ENCODE peak calls at places on chromosomes 13 and 19, in six cellular contexts. I, U, H, A, J and B are unnamed samples. For H3K4me1, the result is how much of the 10 kb centered on the place peaks cover.

GRCh38 chr19:49042177-49042576 is 1.5 kb upstream of the CGB5 start:
- DNase-seq in I (no peak), U (no peak), H (no peak), A (no peak), J (no peak), B (no peak)

GRCh38 chr13:99884913-99885312 is 86.7 kb downstream of the ZIC5 start:
- DNase-seq in I (no peak), U (no peak), H (no peak), A (no peak), J (no peak), B (no peak)

GRCh38 chr19:35869327-35870123 is 1.2 kb downstream of the APLP1 start:
- DNase-seq in I (peak), U (peak), H (peak), A (peak), J (peak), B (peak)

GRCh38 chr19:45569619-45570421 is 14.8 kb downstream of the OPA3 start:
- DNase-seq in I (peak), U (peak), H (peak), A (peak), J (peak), B (peak)

GRCh38 chr13:72541674-72542073 is 185.8 kb downstream of the MZT1 start:
- DNase-seq in I (no peak), U (no peak), H (no peak), A (no peak), J (no peak), B (no peak)

GRCh38 chr13:73450583-73450982 is 391.8 kb downstream of the KLF5 start:
- DNase-seq in I (no peak), U (no peak), H (no peak), A (no peak), J (no peak), B (no peak)

GRCh38 chr13:30700364-30700763 is 35.0 kb upstream of the ALOX5AP start:
- DNase-seq in I (no peak), U (no peak), H (peak), A (no peak), J (no peak), B (no peak)

GRCh38 chr13:111116830-111117229 is 1.7 kb downstream of the ARHGEF7 start:
- DNase-seq in I (no peak), U (no peak), H (no peak), A (no peak), J (no peak), B (no peak)

GRCh38 chr13:34357435-34358232 is 539.7 kb downstream of the RFC3 start:
- DNase-seq in I (no peak), U (no peak), H (no peak), A (no peak), J (no peak), B (no peak)

GRCh38 chr19:51525731-51526130 is 5.7 kb downstream of the SIGLEC6 start:
- DNase-seq in I (no peak), U (no peak), H (no peak), A (no peak), J (no peak), B (no peak)

GRCh38 chr19:8665468-8666213 is 33.0 kb downstream of the ACTL9 start:
- DNase-seq in I (no peak), U (no peak), H (no peak), A (no peak), J (no peak), B (no peak)

GRCh38 chr13:53201454-53202225 is 173.0 kb downstream of the OLFM4 start:
- DNase-seq in I (peak), U (no peak), H (no peak), A (peak), J (peak), B (peak)

GRCh38 chr13:50677687-50678463 is 165.6 kb downstream of the DLEU7 start:
- DNase-seq in I (no peak), U (no peak), H (no peak), A (no peak), J (no peak), B (no peak)

GRCh38 chr19:11187409-11187808 is 9.9 kb downstream of the KANK2 start:
- DNase-seq in I (no peak), U (no peak), H (no peak), A (no peak), J (no peak), B (no peak)

GRCh38 chr19:46475976-46476375 is 4.6 kb upstream of the PNMA8A start:
- DNase-seq in I (no peak), U (no peak), H (no peak), A (no peak), J (no peak), B (no peak)

GRCh38 chr19:47609885-47610545 is 1.1 kb downstream of the BICRA start:
- DNase-seq in I (peak), U (no peak), H (peak), A (peak), J (peak), B (peak)
- H3K27ac ChIP-seq in I (peak), U (peak), H (peak), A (peak), J (peak), B (peak)

DNA sequence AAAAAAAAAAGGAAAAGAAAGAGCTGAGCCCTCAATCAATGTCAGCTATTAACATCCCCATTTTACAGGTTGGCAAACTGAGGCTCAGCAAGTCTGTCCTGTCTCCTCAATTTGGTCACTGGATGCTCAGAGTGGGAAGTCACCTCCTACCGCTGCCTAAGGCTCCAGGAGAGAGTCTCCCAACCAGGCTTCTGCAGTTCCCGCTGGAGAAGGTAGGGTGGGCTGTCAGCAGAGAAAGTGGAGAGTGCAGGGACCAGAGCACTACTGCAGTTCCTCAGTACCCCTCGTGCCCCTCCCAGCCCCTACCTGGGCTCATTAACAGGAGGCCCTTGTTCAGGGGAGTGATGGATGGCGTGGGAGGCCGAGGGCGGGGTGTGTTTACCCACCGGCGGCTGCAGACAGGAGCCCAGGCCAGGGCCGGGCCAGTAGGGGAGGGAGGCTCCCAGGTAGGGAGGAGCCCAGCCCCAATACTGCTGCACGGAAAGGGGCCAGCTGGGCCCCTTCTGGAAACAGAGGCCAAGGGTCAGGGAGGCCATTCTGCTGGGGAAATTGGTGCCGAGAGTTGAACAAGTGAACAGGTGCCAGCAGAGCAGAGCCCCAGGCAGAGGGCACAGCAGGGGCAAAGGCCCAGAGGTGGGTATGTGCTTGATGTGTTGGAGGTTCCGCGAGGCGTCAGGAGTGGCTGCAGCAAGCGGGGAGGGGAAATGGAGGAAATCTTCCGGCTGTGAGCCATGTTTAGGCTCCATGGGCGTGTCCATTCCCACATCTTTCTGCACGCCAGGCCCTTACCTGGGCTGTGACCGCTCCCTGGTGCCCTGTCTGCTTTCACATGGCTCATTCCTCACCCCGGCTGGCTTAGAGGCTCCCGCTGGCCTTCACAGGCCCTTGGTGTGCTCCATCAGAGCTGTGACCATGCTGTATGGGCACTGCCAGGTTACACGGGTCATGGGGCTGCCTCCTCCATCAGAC is 7.6 kb upstream of the COMP start:
- DNase-seq in I (no peak), U (no peak), H (no peak), A (no peak), J (no peak), B (peak)
- TF ChIP-seq CTCF in I (no peak), U (no peak), H (no peak), A (no peak), J (no peak), B (no peak)

GRCh38 chr13:40235160-40235796 is 431.2 kb downstream of the FOXO1 start:
- DNase-seq in I (no peak), U (no peak), H (no peak), A (no peak), J (no peak), B (no peak)

GRCh38 chr13:40240293-40240692 is 426.1 kb downstream of the FOXO1 start:
- DNase-seq in I (no peak), U (no peak), H (no peak), A (no peak), J (no peak), B (no peak)

GRCh38 chr13:40236566-40237168 is 429.8 kb downstream of the FOXO1 start:
- DNase-seq in I (no peak), U (no peak), H (peak), A (no peak), J (no peak), B (no peak)

GRCh38 chr13:40243047-40243446 is 423.4 kb downstream of the FOXO1 start:
- DNase-seq in I (no peak), U (no peak), H (no peak), A (no peak), J (no peak), B (no peak)

DNA sequence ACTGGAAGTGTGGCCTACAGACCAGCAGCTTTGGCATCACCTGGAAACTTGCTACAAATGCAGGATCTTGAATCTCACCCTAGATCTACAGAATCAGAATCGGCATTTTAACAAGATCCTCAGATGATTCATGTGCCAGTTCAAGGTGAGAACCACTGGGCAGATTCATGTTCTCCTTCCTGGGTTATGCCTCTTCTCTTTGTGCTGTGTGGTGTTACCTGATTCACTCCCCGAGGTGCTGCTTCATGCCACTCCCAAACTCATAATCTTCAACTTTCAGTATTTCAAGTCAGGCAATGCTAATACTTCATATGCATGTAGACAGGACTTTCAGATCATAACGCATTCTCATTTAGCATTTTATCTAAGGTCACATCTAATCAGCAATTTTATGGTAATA is 427.7 kb downstream of the FOXO1 start:
- DNase-seq in I (no peak), U (no peak), H (no peak), A (no peak), J (no peak), B (no peak)
- H3K4me1 ChIP-seq in I (under half), U (under half), H (under half), A (under half), J (under half), B (under half)

GRCh38 chr13:41017744-41018582 is 1.2 kb downstream of the ELF1 start:
- DNase-seq in I (no peak), U (no peak), H (no peak), A (no peak), J (no peak), B (no peak)
- H3K27ac ChIP-seq in I (peak), U (peak), H (peak), A (no peak), J (peak), B (peak)